ENCODE peak calls at places on chromosomes 7 and 10, in nine cellular contexts. One of them, this sample, is unnamed.

GRCh38 chr10:74921744-74922143 is 95.3 kb downstream of the KAT6B start:
- DNase-seq in CD4-positive, CD25-positive, alpha-beta regulatory T cell: no peak
- DNase-seq in hepatocyte: no peak
- DNase-seq in sciatic nerve: no peak
- DNase-seq in T-cell: no peak
- DNase-seq in stomach: no peak
- DNase-seq in stimulated activated naive B cell treated with anti-CD40 and anti-IgM and Interleukin-4, amounts not matched to agents 10 μg/mL and 1 μg/mL and 100 μg/mL, for 72 hours: no peak
- DNase-seq in MM.1S: no peak
- DNase-seq in HL-60: no peak
- DNase-seq in this sample: no peak

GRCh38 chr7:34044319-34044643 is 138.9 kb downstream of the BMPER start:
- DNase-seq in CD4-positive, CD25-positive, alpha-beta regulatory T cell: no peak
- DNase-seq in hepatocyte: no peak
- DNase-seq in sciatic nerve: no peak
- DNase-seq in T-cell: no peak
- DNase-seq in stomach: no peak
- DNase-seq in stimulated activated naive B cell treated with anti-CD40 and anti-IgM and Interleukin-4, amounts not matched to agents 10 μg/mL and 1 μg/mL and 100 μg/mL, for 72 hours: no peak
- DNase-seq in MM.1S: no peak
- DNase-seq in HL-60: no peak
- DNase-seq in this sample: no peak

GRCh38 chr10:111996103-111996502 is 187.5 kb downstream of the GPAM start:
- DNase-seq in CD4-positive, CD25-positive, alpha-beta regulatory T cell: no peak
- DNase-seq in hepatocyte: no peak
- DNase-seq in sciatic nerve: no peak
- DNase-seq in T-cell: no peak
- DNase-seq in stomach: no peak
- DNase-seq in stimulated activated naive B cell treated with anti-CD40 and anti-IgM and Interleukin-4, amounts not matched to agents 10 μg/mL and 1 μg/mL and 100 μg/mL, for 72 hours: no peak
- DNase-seq in MM.1S: no peak
- DNase-seq in HL-60: no peak
- DNase-seq in this sample: no peak

GRCh38 chr7:157568785-157569584 is 232.2 kb downstream of the DNAJB6 start:
- DNase-seq in CD4-positive, CD25-positive, alpha-beta regulatory T cell: peak
- DNase-seq in hepatocyte: peak
- DNase-seq in sciatic nerve: peak
- DNase-seq in T-cell: peak
- DNase-seq in stomach: peak
- DNase-seq in stimulated activated naive B cell treated with anti-CD40 and anti-IgM and Interleukin-4, amounts not matched to agents 10 μg/mL and 1 μg/mL and 100 μg/mL, for 72 hours: peak
- DNase-seq in MM.1S: peak
- DNase-seq in HL-60: no peak
- DNase-seq in this sample: peak

GRCh38 chr7:153886506-153887391 is 165.4 kb upstream of the DPP6 start:
- DNase-seq in CD4-positive, CD25-positive, alpha-beta regulatory T cell: no peak
- DNase-seq in hepatocyte: peak
- DNase-seq in sciatic nerve: no peak
- DNase-seq in T-cell: no peak
- DNase-seq in stomach: no peak
- DNase-seq in stimulated activated naive B cell treated with anti-CD40 and anti-IgM and Interleukin-4, amounts not matched to agents 10 μg/mL and 1 μg/mL and 100 μg/mL, for 72 hours: no peak
- DNase-seq in MM.1S: no peak
- DNase-seq in HL-60: no peak
- DNase-seq in this sample: no peak

GRCh38 chr7:15678646-15679045 is 7.8 kb downstream of the MEOX2 start:
- DNase-seq in CD4-positive, CD25-positive, alpha-beta regulatory T cell: no peak
- DNase-seq in hepatocyte: no peak
- DNase-seq in sciatic nerve: no peak
- DNase-seq in T-cell: no peak
- DNase-seq in stomach: no peak
- DNase-seq in stimulated activated naive B cell treated with anti-CD40 and anti-IgM and Interleukin-4, amounts not matched to agents 10 μg/mL and 1 μg/mL and 100 μg/mL, for 72 hours: no peak
- DNase-seq in MM.1S: no peak
- DNase-seq in HL-60: no peak
- DNase-seq in this sample: no peak

GRCh38 chr10:124995605-124996004 is 53.7 kb downstream of the ZRANB1 start:
- DNase-seq in CD4-positive, CD25-positive, alpha-beta regulatory T cell: no peak
- DNase-seq in hepatocyte: no peak
- DNase-seq in sciatic nerve: peak
- DNase-seq in T-cell: no peak
- DNase-seq in stomach: no peak
- DNase-seq in stimulated activated naive B cell treated with anti-CD40 and anti-IgM and Interleukin-4, amounts not matched to agents 10 μg/mL and 1 μg/mL and 100 μg/mL, for 72 hours: no peak
- DNase-seq in MM.1S: no peak
- DNase-seq in HL-60: no peak
- DNase-seq in this sample: no peak

GRCh38 chr10:78830062-78830974 is 238.4 kb upstream of the ZMIZ1 start:
- DNase-seq in CD4-positive, CD25-positive, alpha-beta regulatory T cell: no peak
- DNase-seq in hepatocyte: no peak
- DNase-seq in sciatic nerve: no peak
- DNase-seq in T-cell: no peak
- DNase-seq in stomach: no peak
- DNase-seq in stimulated activated naive B cell treated with anti-CD40 and anti-IgM and Interleukin-4, amounts not matched to agents 10 μg/mL and 1 μg/mL and 100 μg/mL, for 72 hours: no peak
- DNase-seq in MM.1S: no peak
- DNase-seq in HL-60: no peak
- DNase-seq in this sample: no peak

GRCh38 chr10:57898231-57898630 is 369.5 kb downstream of the IPMK start:
- DNase-seq in CD4-positive, CD25-positive, alpha-beta regulatory T cell: no peak
- DNase-seq in hepatocyte: peak
- DNase-seq in sciatic nerve: no peak
- DNase-seq in T-cell: no peak
- DNase-seq in stomach: peak
- DNase-seq in stimulated activated naive B cell treated with anti-CD40 and anti-IgM and Interleukin-4, amounts not matched to agents 10 μg/mL and 1 μg/mL and 100 μg/mL, for 72 hours: no peak
- DNase-seq in MM.1S: peak
- DNase-seq in HL-60: no peak
- DNase-seq in this sample: no peak

GRCh38 chr10:1267148-1267547 is 211.0 kb downstream of the WDR37 start:
- DNase-seq in CD4-positive, CD25-positive, alpha-beta regulatory T cell: no peak
- DNase-seq in hepatocyte: no peak
- DNase-seq in sciatic nerve: no peak
- DNase-seq in T-cell: no peak
- DNase-seq in stomach: no peak
- DNase-seq in stimulated activated naive B cell treated with anti-CD40 and anti-IgM and Interleukin-4, amounts not matched to agents 10 μg/mL and 1 μg/mL and 100 μg/mL, for 72 hours: no peak
- DNase-seq in MM.1S: no peak
- DNase-seq in HL-60: no peak
- DNase-seq in this sample: no peak

GRCh38 chr10:23338886-23339285 is 5.7 kb downstream of the C10orf67 start:
- DNase-seq in CD4-positive, CD25-positive, alpha-beta regulatory T cell: no peak
- DNase-seq in hepatocyte: no peak
- DNase-seq in sciatic nerve: no peak
- DNase-seq in T-cell: no peak
- DNase-seq in stomach: no peak
- DNase-seq in stimulated activated naive B cell treated with anti-CD40 and anti-IgM and Interleukin-4, amounts not matched to agents 10 μg/mL and 1 μg/mL and 100 μg/mL, for 72 hours: no peak
- DNase-seq in MM.1S: no peak
- DNase-seq in HL-60: no peak
- DNase-seq in this sample: no peak

GRCh38 chr10:52688906-52689305 is 83.7 kb downstream of the MBL2 start:
- DNase-seq in CD4-positive, CD25-positive, alpha-beta regulatory T cell: no peak
- DNase-seq in hepatocyte: no peak
- DNase-seq in sciatic nerve: no peak
- DNase-seq in T-cell: no peak
- DNase-seq in stomach: no peak
- DNase-seq in stimulated activated naive B cell treated with anti-CD40 and anti-IgM and Interleukin-4, amounts not matched to agents 10 μg/mL and 1 μg/mL and 100 μg/mL, for 72 hours: no peak
- DNase-seq in MM.1S: no peak
- DNase-seq in HL-60: no peak
- DNase-seq in this sample: no peak

GRCh38 chr10:119270893-119271361 is 63.6 kb downstream of the GRK5 start:
- DNase-seq in CD4-positive, CD25-positive, alpha-beta regulatory T cell: peak
- DNase-seq in hepatocyte: peak
- DNase-seq in sciatic nerve: peak
- DNase-seq in T-cell: peak
- DNase-seq in stomach: peak
- DNase-seq in stimulated activated naive B cell treated with anti-CD40 and anti-IgM and Interleukin-4, amounts not matched to agents 10 μg/mL and 1 μg/mL and 100 μg/mL, for 72 hours: peak
- DNase-seq in MM.1S: peak
- DNase-seq in HL-60: peak
- DNase-seq in this sample: peak

GRCh38 chr10:69061305-69062161 is 26.4 kb upstream of the SRGN start:
- DNase-seq in CD4-positive, CD25-positive, alpha-beta regulatory T cell: no peak
- DNase-seq in hepatocyte: peak
- DNase-seq in sciatic nerve: peak
- DNase-seq in T-cell: no peak
- DNase-seq in stomach: peak
- DNase-seq in stimulated activated naive B cell treated with anti-CD40 and anti-IgM and Interleukin-4, amounts not matched to agents 10 μg/mL and 1 μg/mL and 100 μg/mL, for 72 hours: peak
- DNase-seq in MM.1S: no peak
- DNase-seq in HL-60: peak
- DNase-seq in this sample: peak

GRCh38 chr7:153696242-153696641 is 356.0 kb upstream of the DPP6 start:
- DNase-seq in CD4-positive, CD25-positive, alpha-beta regulatory T cell: no peak
- DNase-seq in hepatocyte: no peak
- DNase-seq in sciatic nerve: no peak
- DNase-seq in T-cell: no peak
- DNase-seq in stomach: no peak
- DNase-seq in stimulated activated naive B cell treated with anti-CD40 and anti-IgM and Interleukin-4, amounts not matched to agents 10 μg/mL and 1 μg/mL and 100 μg/mL, for 72 hours: no peak
- DNase-seq in MM.1S: no peak
- DNase-seq in HL-60: no peak
- DNase-seq in this sample: no peak

This sample was measured in activated CD4-positive, alpha-beta T cell treated with anti-CD3 and anti-CD28 coated beads, Interleukin-2, amount 10 ng/mL, durations not matched to agents 7 days and 5 days.